ENCODE peak calls at places on chromosomes 7 and 10, in six cellular contexts. One of them, this sample, is unnamed.

GRCh38 chr7:71753959-71754652 is 622.2 kb downstream of the GALNT17 start:
- DNase-seq in anterior cingulate cortex: no peak
- DNase-seq in endothelial cell: no peak
- DNase-seq in AG04449: no peak
- DNase-seq in activated CD8-positive, alpha-beta memory T cell treated with anti-CD3 and anti-CD28 coated beads for 48 hours: no peak
- DNase-seq in posterior cingulate gyrus: no peak
- DNase-seq in this sample: no peak

GRCh38 chr10:120555436-120556163 is 98.6 kb downstream of the PLPP4 start:
- DNase-seq in activated CD8-positive, alpha-beta memory T cell treated with anti-CD3 and anti-CD28 coated beads for 48 hours: no peak
- DNase-seq in AG04449: no peak
- DNase-seq in posterior cingulate gyrus: no peak
- DNase-seq in endothelial cell: no peak
- DNase-seq in anterior cingulate cortex: no peak
- DNase-seq in this sample: no peak

GRCh38 chr10:29007748-29008610 is 280.9 kb upstream of the LYZL1 start:
- DNase-seq in posterior cingulate gyrus: no peak
- DNase-seq in activated CD8-positive, alpha-beta memory T cell treated with anti-CD3 and anti-CD28 coated beads for 48 hours: no peak
- DNase-seq in anterior cingulate cortex: no peak
- DNase-seq in endothelial cell: no peak
- DNase-seq in AG04449: no peak
- DNase-seq in this sample: no peak

GRCh38 chr10:59872892-59873463 is 33.4 kb downstream of the CCDC6 start:
- DNase-seq in endothelial cell: no peak
- DNase-seq in activated CD8-positive, alpha-beta memory T cell treated with anti-CD3 and anti-CD28 coated beads for 48 hours: no peak
- DNase-seq in posterior cingulate gyrus: no peak
- DNase-seq in AG04449: peak; percentile 78
- DNase-seq in anterior cingulate cortex: no peak
- DNase-seq in this sample: peak; percentile 56

GRCh38 chr10:48237225-48237855 is 37.2 kb downstream of the FRMPD2 start:
- DNase-seq in endothelial cell: no peak
- DNase-seq in AG04449: no peak
- DNase-seq in anterior cingulate cortex: no peak
- DNase-seq in activated CD8-positive, alpha-beta memory T cell treated with anti-CD3 and anti-CD28 coated beads for 48 hours: no peak
- DNase-seq in posterior cingulate gyrus: peak; percentile 61
- DNase-seq in this sample: no peak

GRCh38 chr10:31769564-31769963 is 159.1 kb downstream of the ARHGAP12 start:
- DNase-seq in posterior cingulate gyrus: no peak
- DNase-seq in endothelial cell: no peak
- DNase-seq in anterior cingulate cortex: no peak
- DNase-seq in AG04449: no peak
- DNase-seq in activated CD8-positive, alpha-beta memory T cell treated with anti-CD3 and anti-CD28 coated beads for 48 hours: no peak
- DNase-seq in this sample: no peak

GRCh38 chr10:112335866-112336265 is 38.0 kb upstream of the ACSL5 start:
- DNase-seq in activated CD8-positive, alpha-beta memory T cell treated with anti-CD3 and anti-CD28 coated beads for 48 hours: no peak
- DNase-seq in AG04449: no peak
- DNase-seq in posterior cingulate gyrus: no peak
- DNase-seq in endothelial cell: no peak
- DNase-seq in anterior cingulate cortex: no peak
- DNase-seq in this sample: no peak

GRCh38 chr10:117894339-117894738 is 152.4 kb downstream of the RAB11FIP2 start:
- DNase-seq in posterior cingulate gyrus: no peak
- DNase-seq in anterior cingulate cortex: no peak
- DNase-seq in activated CD8-positive, alpha-beta memory T cell treated with anti-CD3 and anti-CD28 coated beads for 48 hours: no peak
- DNase-seq in AG04449: no peak
- DNase-seq in endothelial cell: no peak
- DNase-seq in this sample: no peak

GRCh38 chr10:12703813-12704212 is 297.7 kb downstream of the CCDC3 start:
- DNase-seq in endothelial cell: no peak
- DNase-seq in posterior cingulate gyrus: no peak
- DNase-seq in AG04449: peak; percentile 33
- DNase-seq in activated CD8-positive, alpha-beta memory T cell treated with anti-CD3 and anti-CD28 coated beads for 48 hours: no peak
- DNase-seq in anterior cingulate cortex: no peak
- DNase-seq in this sample: no peak

GRCh38 chr10:62037890-62038608 is 136.6 kb downstream of the ARID5B start:
- DNase-seq in posterior cingulate gyrus: no peak
- DNase-seq in AG04449: no peak
- DNase-seq in activated CD8-positive, alpha-beta memory T cell treated with anti-CD3 and anti-CD28 coated beads for 48 hours: no peak
- DNase-seq in anterior cingulate cortex: no peak
- DNase-seq in endothelial cell: no peak
- DNase-seq in this sample: no peak